ENCODE peak calls at places on chromosomes 11 and 22, in four cellular contexts. One of them, this sample, is unnamed. For H3K4me1 and H3K9me3, the result is how much of the 10 kb centered on the place peaks cover.

GRCh38 chr11:116829525-116830183 is at the start of gene APOC3:
- DNase-seq in hepatocyte: peak
- DNase-seq in MM.1S: no peak
- DNase-seq in neural progenitor cell: no peak
- DNase-seq in this sample: peak

GRCh38 chr11:70587095-70587389 is 188.7 kb downstream of the CTTN start:
- DNase-seq in hepatocyte: no peak
- DNase-seq in MM.1S: no peak
- DNase-seq in neural progenitor cell: no peak
- DNase-seq in this sample: no peak

GRCh38 chr11:96155627-96156378 is 187.2 kb downstream of the MAML2 start:
- DNase-seq in hepatocyte: peak
- DNase-seq in MM.1S: no peak
- DNase-seq in neural progenitor cell: peak
- DNase-seq in this sample: peak

GRCh38 chr22:41479671-41480396 is 10.9 kb downstream of the ACO2 start:
- DNase-seq in hepatocyte: peak
- DNase-seq in MM.1S: no peak
- DNase-seq in neural progenitor cell: peak
- DNase-seq in this sample: peak

GRCh38 chr22:45263790-45264269 is 20.9 kb upstream of the UPK3A start:
- DNase-seq in hepatocyte: peak
- DNase-seq in MM.1S: peak
- DNase-seq in neural progenitor cell: peak
- DNase-seq in this sample: peak

GRCh38 chr11:132864811-132865576 is 667.3 kb downstream of the OPCML start:
- DNase-seq in hepatocyte: no peak
- DNase-seq in MM.1S: no peak
- DNase-seq in neural progenitor cell: peak
- DNase-seq in this sample: no peak

GRCh38 chr11:124762624-124763155 is 600 bp upstream of the ESAM start:
- DNase-seq in hepatocyte: no peak
- DNase-seq in MM.1S: peak
- DNase-seq in neural progenitor cell: peak
- DNase-seq in this sample: peak

GRCh38 chr11:45238724-45239123 is 47.4 kb downstream of the SYT13 start:
- DNase-seq in hepatocyte: no peak
- DNase-seq in MM.1S: no peak
- DNase-seq in neural progenitor cell: no peak
- DNase-seq in this sample: peak

GRCh38 chr11:12376259-12376971 is 956 bp upstream of the PARVA start:
- DNase-seq in hepatocyte: peak
- DNase-seq in MM.1S: no peak
- DNase-seq in neural progenitor cell: peak
- DNase-seq in this sample: peak

GRCh38 chr11:61796127-61796526 is 3.4 kb downstream of the FEN1 start:
- DNase-seq in hepatocyte: no peak
- DNase-seq in MM.1S: no peak
- DNase-seq in neural progenitor cell: no peak
- DNase-seq in this sample: no peak

GRCh38 chr11:43943357-43943930 is 1.0 kb downstream of the C11orf96 start:
- DNase-seq in hepatocyte: no peak
- DNase-seq in MM.1S: peak
- DNase-seq in neural progenitor cell: peak
- DNase-seq in this sample: peak

GRCh38 chr11:134485316-134485715 is 73.3 kb upstream of the B3GAT1 start:
- DNase-seq in hepatocyte: no peak
- DNase-seq in MM.1S: no peak
- DNase-seq in neural progenitor cell: no peak
- DNase-seq in this sample: no peak

GRCh38 chr11:113090716-113091577 is 129.7 kb downstream of the NCAM1 start:
- DNase-seq in hepatocyte: no peak
- DNase-seq in MM.1S: no peak
- DNase-seq in neural progenitor cell: no peak
- DNase-seq in this sample: no peak

GRCh38 chr11:109237636-109238035 is 184.4 kb upstream of the C11orf87 start:
- DNase-seq in hepatocyte: no peak
- DNase-seq in MM.1S: no peak
- DNase-seq in neural progenitor cell: no peak
- DNase-seq in this sample: no peak

DNA sequence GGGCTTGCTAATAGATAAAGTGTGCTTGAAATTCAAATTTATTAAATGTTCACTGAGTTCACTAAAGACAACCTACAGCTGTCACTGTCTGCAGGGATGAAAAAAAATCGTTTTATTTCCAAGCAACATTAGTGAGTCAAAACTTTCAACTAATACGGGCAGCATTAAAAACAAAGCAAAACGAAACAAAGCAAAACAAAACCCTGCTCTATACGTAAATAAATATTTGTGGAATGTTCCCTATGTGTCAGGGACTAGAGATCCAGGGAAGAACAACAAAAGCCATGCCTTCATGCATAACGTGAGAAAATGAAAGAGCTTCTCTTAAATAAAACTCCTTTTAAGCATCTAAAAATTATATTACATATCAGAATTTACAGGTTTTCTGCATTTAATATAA is 553 bp downstream of the NAALAD2 start:
- DNase-seq in hepatocyte: peak
- DNase-seq in MM.1S: no peak
- DNase-seq in neural progenitor cell: peak
- DNase-seq in this sample: peak
- TF ChIP-seq EZH2phosphoT487 in hepatocyte: no peak
- TF ChIP-seq EZH2phosphoT487 in MM.1S: no peak
- TF ChIP-seq EZH2phosphoT487 in neural progenitor cell: no peak
- TF ChIP-seq EZH2phosphoT487 in this sample: no peak

DNA sequence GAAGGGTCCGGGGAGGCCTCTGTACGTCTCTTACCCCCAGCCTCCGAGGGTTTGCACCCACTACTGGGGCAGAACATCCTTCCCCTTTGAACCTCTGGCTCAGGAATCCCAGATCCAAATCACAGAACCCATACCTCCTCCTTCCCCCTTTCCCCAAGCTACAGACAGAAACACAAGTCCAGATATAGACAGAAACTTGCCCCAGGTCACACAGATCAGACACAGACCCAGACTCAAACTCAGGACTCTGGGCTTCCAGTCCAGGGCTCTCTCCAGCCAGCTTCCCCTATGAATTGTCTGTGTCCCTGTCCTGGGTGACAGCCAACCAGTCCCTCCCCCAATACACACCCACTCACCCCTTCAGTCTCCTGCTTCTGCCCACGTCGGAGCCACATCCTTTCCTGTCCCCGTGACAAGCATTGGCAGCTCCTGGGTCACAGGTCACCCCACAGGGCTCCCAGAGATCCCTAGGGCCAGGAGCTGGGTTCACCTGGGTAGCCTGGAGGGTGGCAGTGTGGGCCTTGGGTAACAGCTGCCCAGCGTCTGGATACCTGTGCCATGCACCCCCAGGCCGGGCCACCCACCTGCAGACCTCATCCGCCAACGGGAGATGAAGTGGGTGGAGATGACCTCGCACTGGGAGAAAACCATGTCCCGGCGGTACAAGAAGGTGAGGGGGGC is 772 bp downstream of the TBC1D10C start:
- DNase-seq in hepatocyte: no peak
- DNase-seq in MM.1S: no peak
- DNase-seq in neural progenitor cell: no peak
- DNase-seq in this sample: no peak
- H3K4me1 ChIP-seq in hepatocyte: under half
- H3K4me1 ChIP-seq in MM.1S: under half
- H3K4me1 ChIP-seq in neural progenitor cell: under half
- H3K4me1 ChIP-seq in this sample: under half

DNA sequence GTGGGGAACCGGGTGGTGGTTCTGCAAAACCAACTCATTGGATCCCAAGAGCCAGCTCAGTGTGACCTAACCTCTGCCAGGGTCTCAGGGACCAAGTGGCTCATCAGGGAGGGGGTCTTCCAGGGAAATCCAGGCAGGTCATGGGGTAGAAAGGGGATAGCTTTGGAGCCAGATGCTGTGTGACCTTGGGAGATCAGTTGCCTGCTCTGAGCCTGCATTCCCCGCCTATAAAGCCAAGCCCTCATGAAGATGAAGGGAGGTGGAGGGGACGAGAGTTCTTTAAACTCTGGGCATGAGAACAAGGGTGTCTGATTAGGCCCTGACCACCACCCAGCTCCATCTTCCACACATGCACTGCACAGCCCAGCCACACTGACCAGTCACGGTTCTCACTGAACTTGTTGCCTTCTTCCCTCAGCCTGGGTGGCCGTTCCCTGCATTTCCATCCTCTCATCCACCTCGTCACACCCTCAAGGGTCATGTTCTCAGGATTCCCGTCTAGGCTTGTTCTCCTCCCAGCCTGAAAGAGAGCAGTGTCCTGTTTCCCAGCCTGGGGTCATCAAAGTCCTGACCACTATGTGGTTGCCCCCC is 475.5 kb downstream of the TBC1D22A start:
- DNase-seq in hepatocyte: no peak
- DNase-seq in MM.1S: no peak
- DNase-seq in neural progenitor cell: no peak
- DNase-seq in this sample: no peak
- H3K9me3 ChIP-seq in hepatocyte: under half
- H3K9me3 ChIP-seq in MM.1S: under half
- H3K9me3 ChIP-seq in neural progenitor cell: under half
- H3K9me3 ChIP-seq in this sample: under half

GRCh38 chr11:107736546-107736945 is 24.7 kb upstream of the SLN start:
- DNase-seq in hepatocyte: no peak
- DNase-seq in MM.1S: no peak
- DNase-seq in neural progenitor cell: no peak
- DNase-seq in this sample: no peak

GRCh38 chr11:107743161-107743560 is 31.3 kb upstream of the SLN start:
- DNase-seq in hepatocyte: no peak
- DNase-seq in MM.1S: no peak
- DNase-seq in neural progenitor cell: no peak
- DNase-seq in this sample: no peak

GRCh38 chr11:107744736-107745135 is 32.9 kb upstream of the SLN start:
- DNase-seq in hepatocyte: no peak
- DNase-seq in MM.1S: no peak
- DNase-seq in neural progenitor cell: no peak
- DNase-seq in this sample: no peak

GRCh38 chr11:107740256-107740655 is 28.4 kb upstream of the SLN start:
- DNase-seq in hepatocyte: no peak
- DNase-seq in MM.1S: no peak
- DNase-seq in neural progenitor cell: no peak
- DNase-seq in this sample: peak

DNA sequence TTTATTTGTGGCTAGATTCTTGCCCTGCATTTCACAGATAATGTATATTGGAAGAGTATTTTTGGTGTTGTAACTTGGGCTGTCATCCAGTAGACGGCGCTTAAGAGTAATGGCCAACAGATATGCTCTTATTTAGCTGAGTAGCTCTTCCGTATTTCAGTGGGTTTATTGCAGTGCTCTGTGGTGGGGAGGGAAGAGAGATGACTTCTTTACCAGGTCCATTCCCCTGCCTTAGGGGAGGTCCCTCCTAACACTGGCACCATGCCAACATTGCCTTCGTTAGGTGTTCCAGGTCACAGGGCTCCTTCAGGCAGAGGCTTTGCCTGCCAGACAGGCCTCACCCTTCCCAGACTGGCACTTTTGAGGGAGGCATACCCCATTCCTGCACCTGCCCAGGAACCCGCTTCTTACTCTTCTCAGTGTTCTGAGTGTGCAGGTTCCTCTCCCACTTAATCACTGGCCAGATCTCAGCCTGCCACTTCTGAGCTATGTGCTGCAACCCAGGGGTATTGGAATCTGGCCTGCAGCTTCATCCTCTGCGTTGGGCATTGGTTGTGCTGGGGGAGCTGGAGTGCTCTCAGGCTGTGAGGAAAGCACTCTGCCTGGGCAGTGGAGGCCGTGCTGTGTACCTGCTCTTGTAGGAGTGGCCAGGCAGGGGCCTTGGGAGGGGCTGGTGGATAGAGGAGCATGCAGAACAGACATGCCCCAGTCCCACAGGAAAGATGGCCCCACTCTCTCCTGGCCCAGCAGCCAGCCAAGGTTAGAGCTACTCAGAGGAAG is 29.4 kb upstream of the SLN start:
- DNase-seq in hepatocyte: peak
- DNase-seq in MM.1S: peak
- DNase-seq in neural progenitor cell: peak
- DNase-seq in this sample: peak
- TF ChIP-seq EZH2phosphoT487 in hepatocyte: no peak
- TF ChIP-seq EZH2phosphoT487 in MM.1S: no peak
- TF ChIP-seq EZH2phosphoT487 in neural progenitor cell: no peak
- TF ChIP-seq EZH2phosphoT487 in this sample: no peak

GRCh38 chr22:29871684-29872083 is 11.3 kb upstream of the MTMR3 start:
- DNase-seq in hepatocyte: peak
- DNase-seq in MM.1S: no peak
- DNase-seq in neural progenitor cell: peak
- DNase-seq in this sample: no peak
- H3K4me1 ChIP-seq in hepatocyte: under half
- H3K4me1 ChIP-seq in MM.1S: under half
- H3K4me1 ChIP-seq in neural progenitor cell: under half
- H3K4me1 ChIP-seq in this sample: under half

GRCh38 chr22:47445716-47446290 is 683.4 kb downstream of the TBC1D22A start:
- DNase-seq in hepatocyte: no peak
- DNase-seq in MM.1S: no peak
- DNase-seq in neural progenitor cell: no peak
- DNase-seq in this sample: no peak
- H3K9me3 ChIP-seq in hepatocyte: under half
- H3K9me3 ChIP-seq in MM.1S: under half
- H3K9me3 ChIP-seq in neural progenitor cell: under half
- H3K9me3 ChIP-seq in this sample: under half

GRCh38 chr11:18611196-18611595 is 11.6 kb downstream of the MISFA start:
- DNase-seq in hepatocyte: no peak
- DNase-seq in MM.1S: no peak
- DNase-seq in neural progenitor cell: no peak
- DNase-seq in this sample: peak
- TF ChIP-seq EZH2phosphoT487 in hepatocyte: no peak
- TF ChIP-seq EZH2phosphoT487 in MM.1S: no peak
- TF ChIP-seq EZH2phosphoT487 in neural progenitor cell: no peak
- TF ChIP-seq EZH2phosphoT487 in this sample: no peak